ENCODE peak calls at places on chromosomes 3 and 15, in four cellular contexts. One of them, this sample, is unnamed.

GRCh38 chr3:177057768-177058167 is 139.5 kb downstream of the TBL1XR1 start:
- DNase-seq in HL-60: no peak
- DNase-seq in K562: no peak
- DNase-seq in GM12878: peak
- DNase-seq in this sample: peak

GRCh38 chr3:57661404-57661803 is 31.5 kb downstream of the DENND6A start:
- DNase-seq in HL-60: no peak
- DNase-seq in K562: no peak
- DNase-seq in GM12878: no peak
- DNase-seq in this sample: no peak

GRCh38 chr15:83106994-83107840 is at the start of gene TM6SF1:
- DNase-seq in HL-60: peak
- DNase-seq in K562: peak
- DNase-seq in GM12878: no peak
- DNase-seq in this sample: peak

GRCh38 chr15:55108858-55109518 is 87.8 kb downstream of the RSL24D1 start:
- DNase-seq in HL-60: peak
- DNase-seq in K562: peak
- DNase-seq in GM12878: peak
- DNase-seq in this sample: peak

GRCh38 chr15:47961401-47962090 is 159.2 kb upstream of the SLC24A5 start:
- DNase-seq in HL-60: peak
- DNase-seq in K562: no peak
- DNase-seq in GM12878: peak
- DNase-seq in this sample: peak

GRCh38 chr3:78645628-78646310 is 1122.0 kb downstream of the ROBO1 start:
- DNase-seq in HL-60: peak
- DNase-seq in K562: peak
- DNase-seq in GM12878: peak
- DNase-seq in this sample: no peak

GRCh38 chr15:68586274-68586961 is 7.6 kb downstream of the CORO2B start:
- DNase-seq in HL-60: no peak
- DNase-seq in K562: peak
- DNase-seq in GM12878: no peak
- DNase-seq in this sample: no peak

GRCh38 chr3:31081031-31081662 is 186.7 kb upstream of the GADL1 start:
- DNase-seq in HL-60: no peak
- DNase-seq in K562: no peak
- DNase-seq in GM12878: no peak
- DNase-seq in this sample: no peak

GRCh38 chr3:46913644-46914043 is 36.1 kb downstream of the PTH1R start:
- DNase-seq in HL-60: no peak
- DNase-seq in K562: peak
- DNase-seq in GM12878: no peak
- DNase-seq in this sample: no peak

GRCh38 chr3:22245122-22245521 is 494.1 kb upstream of the ZNF385D start:
- DNase-seq in HL-60: no peak
- DNase-seq in K562: no peak
- DNase-seq in GM12878: no peak
- DNase-seq in this sample: no peak

GRCh38 chr15:83720466-83720865 is 66.5 kb downstream of the ADAMTSL3 start:
- DNase-seq in HL-60: no peak
- DNase-seq in K562: no peak
- DNase-seq in GM12878: no peak
- DNase-seq in this sample: no peak

GRCh38 chr3:141728355-141728892 is 9.7 kb upstream of the RNF7 start:
- DNase-seq in HL-60: no peak
- DNase-seq in K562: no peak
- DNase-seq in GM12878: no peak
- DNase-seq in this sample: no peak

GRCh38 chr3:96813134-96813819 is 1.1 kb upstream of the EPHA6 start:
- DNase-seq in HL-60: peak
- DNase-seq in K562: peak
- DNase-seq in GM12878: peak
- DNase-seq in this sample: peak

GRCh38 chr15:66429117-66429516 is 42.4 kb downstream of the MAP2K1 start:
- DNase-seq in HL-60: peak
- DNase-seq in K562: no peak
- DNase-seq in GM12878: no peak
- DNase-seq in this sample: no peak

GRCh38 chr3:13348671-13349396 is 71.3 kb downstream of the NUP210 start:
- DNase-seq in HL-60: peak
- DNase-seq in K562: no peak
- DNase-seq in GM12878: no peak
- DNase-seq in this sample: no peak

GRCh38 chr3:129228891-129229585 is 20.4 kb upstream of the COPG1 start:
- DNase-seq in HL-60: peak
- DNase-seq in K562: peak
- DNase-seq in GM12878: no peak
- DNase-seq in this sample: no peak

GRCh38 chr15:73284073-73284472 is 84.7 kb downstream of the HCN4 start:
- DNase-seq in HL-60: no peak
- DNase-seq in K562: peak
- DNase-seq in GM12878: no peak
- DNase-seq in this sample: no peak

GRCh38 chr3:11507719-11508118 is 136.0 kb downstream of the VGLL4 start:
- DNase-seq in HL-60: peak
- DNase-seq in K562: peak
- DNase-seq in GM12878: no peak
- DNase-seq in this sample: no peak

GRCh38 chr3:37542772-37543449 is 318.8 kb upstream of the CTDSPL start:
- DNase-seq in HL-60: no peak
- DNase-seq in K562: no peak
- DNase-seq in GM12878: no peak
- DNase-seq in this sample: no peak

GRCh38 chr3:19901918-19902317 is 32.1 kb downstream of the EFHB start:
- DNase-seq in HL-60: peak
- DNase-seq in K562: peak
- DNase-seq in GM12878: no peak
- DNase-seq in this sample: no peak

GRCh38 chr3:146803746-146804145 is 198.6 kb upstream of the PLSCR5 start:
- DNase-seq in HL-60: no peak
- DNase-seq in K562: no peak
- DNase-seq in GM12878: no peak
- DNase-seq in this sample: no peak

GRCh38 chr15:74320358-74321247 is 46.8 kb downstream of the CYP11A1 start:
- DNase-seq in HL-60: peak
- DNase-seq in K562: peak
- DNase-seq in GM12878: no peak
- DNase-seq in this sample: no peak

GRCh38 chr3:138987181-138987580 is 18.9 kb downstream of the PRR23A start:
- DNase-seq in HL-60: no peak
- DNase-seq in K562: no peak
- DNase-seq in GM12878: no peak
- DNase-seq in this sample: no peak

DNA sequence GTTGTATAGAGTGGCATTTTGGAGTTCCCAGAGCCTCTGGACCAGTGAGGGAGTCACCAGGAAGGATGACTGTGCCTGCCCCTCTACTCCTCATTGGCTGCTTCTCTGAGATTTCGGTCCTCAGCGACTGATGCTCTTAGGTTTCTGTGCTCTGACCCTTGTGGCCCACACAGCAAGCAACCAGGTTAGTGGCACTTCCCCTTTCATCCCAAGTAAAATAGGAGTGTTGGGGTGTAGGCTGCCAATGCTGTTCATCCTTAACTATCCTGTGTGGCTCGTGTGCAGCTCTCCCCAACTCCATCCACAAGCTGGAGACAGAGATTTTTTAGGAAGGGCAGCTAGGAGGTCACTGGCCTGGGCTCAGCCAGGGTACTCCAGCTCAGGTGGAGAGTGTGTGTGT is 21.3 kb downstream of the PRR23A start:
- DNase-seq in HL-60: no peak
- DNase-seq in K562: no peak
- DNase-seq in GM12878: no peak
- DNase-seq in this sample: no peak
- TF ChIP-seq SPI1 in HL-60: peak
- TF ChIP-seq SPI1 in K562: peak
- TF ChIP-seq SPI1 in GM12878: no peak
- TF ChIP-seq SPI1 in this sample: peak

DNA sequence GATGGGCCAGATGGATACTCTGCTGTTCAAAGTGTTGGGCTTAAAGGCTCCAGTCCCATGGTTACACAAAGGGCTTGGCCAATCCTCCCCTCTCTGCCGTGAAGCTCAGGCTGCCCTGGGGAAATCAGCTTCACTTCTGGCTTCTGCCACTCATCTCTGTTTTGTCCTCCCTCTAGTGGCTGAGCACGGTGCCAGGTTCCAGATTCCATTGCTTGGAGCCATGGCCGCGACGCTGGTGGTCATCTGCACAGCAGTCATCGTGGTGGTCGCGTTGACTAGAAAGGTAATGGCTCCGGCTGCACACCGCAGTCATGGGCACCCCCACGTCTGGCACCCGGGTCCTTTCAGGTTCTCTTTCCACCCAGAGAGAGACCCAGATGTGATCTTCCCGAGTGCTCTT is 5.6 kb downstream of the TIGIT start:
- DNase-seq in HL-60: peak
- DNase-seq in K562: peak
- DNase-seq in GM12878: no peak
- DNase-seq in this sample: no peak
- TF ChIP-seq SPI1 in HL-60: no peak
- TF ChIP-seq SPI1 in K562: no peak
- TF ChIP-seq SPI1 in GM12878: no peak
- TF ChIP-seq SPI1 in this sample: no peak

DNA sequence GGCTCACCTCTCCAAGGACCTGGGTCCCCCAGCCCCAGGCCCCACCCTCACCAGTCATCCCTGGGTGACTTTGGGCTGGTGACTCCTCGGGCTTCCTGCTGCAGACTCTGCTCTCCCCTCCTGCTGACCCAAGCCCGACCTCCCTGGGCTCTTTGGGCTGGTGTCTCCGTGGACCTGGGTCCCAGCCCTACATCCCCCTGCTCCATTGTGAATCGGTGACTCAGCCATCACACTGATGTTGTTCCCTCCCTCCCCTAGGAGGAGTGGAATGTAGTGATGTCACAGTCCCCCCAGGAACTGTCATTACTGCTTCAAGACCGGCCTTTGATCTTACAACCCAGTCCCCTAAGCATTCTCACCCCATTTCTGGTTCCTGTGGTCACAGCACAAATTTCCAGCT is 83.7 kb downstream of the ADAMTS7 start:
- DNase-seq in HL-60: no peak
- DNase-seq in K562: no peak
- DNase-seq in GM12878: no peak
- DNase-seq in this sample: no peak
- TF ChIP-seq SPI1 in HL-60: no peak
- TF ChIP-seq SPI1 in K562: no peak
- TF ChIP-seq SPI1 in GM12878: no peak
- TF ChIP-seq SPI1 in this sample: no peak

DNA sequence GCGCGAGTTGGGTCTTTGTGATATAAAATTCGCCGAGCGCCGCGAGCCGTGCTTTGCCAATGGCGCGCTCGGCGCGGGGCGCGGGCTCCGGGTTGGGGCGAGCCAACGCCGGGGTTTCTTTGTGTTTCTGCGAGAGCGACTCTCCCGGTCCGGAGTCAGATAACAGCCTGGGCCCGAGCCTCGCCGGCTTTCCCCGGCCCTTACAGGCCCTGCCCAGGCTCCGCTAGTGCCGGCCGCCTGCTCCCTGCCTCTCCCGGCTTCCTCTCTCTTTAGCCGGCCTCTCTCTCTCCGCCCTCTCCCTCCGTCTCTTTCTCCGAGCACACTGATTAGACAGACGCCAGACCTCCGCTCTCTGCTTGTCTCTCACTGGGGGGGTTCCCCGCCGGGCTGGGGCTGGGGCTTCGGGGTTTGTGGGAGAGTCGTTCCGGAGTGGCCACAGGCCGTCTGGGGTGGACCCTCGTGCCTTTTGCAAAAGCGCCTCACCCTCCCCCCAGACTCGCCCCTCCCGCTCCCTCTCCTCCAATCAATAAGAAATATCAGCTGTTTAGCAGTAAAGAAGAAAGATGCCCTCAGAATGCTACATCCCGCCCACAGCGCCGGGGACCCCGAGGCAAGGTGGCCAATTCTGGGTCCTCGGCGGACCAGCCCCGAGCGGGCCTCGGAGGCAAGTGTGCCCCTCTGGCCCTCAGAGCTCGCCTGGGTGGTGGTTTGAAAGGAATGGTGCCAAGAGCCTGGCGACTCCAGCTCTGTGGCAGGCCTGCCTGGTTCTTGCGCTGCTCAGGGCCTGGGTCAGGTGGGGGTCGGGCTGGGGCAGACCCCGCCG is 2.9 kb downstream of the NR2F2 start:
- DNase-seq in HL-60: peak
- DNase-seq in K562: peak
- DNase-seq in GM12878: no peak
- DNase-seq in this sample: no peak
- TF ChIP-seq SPI1 in HL-60: peak
- TF ChIP-seq SPI1 in K562: no peak
- TF ChIP-seq SPI1 in GM12878: no peak
- TF ChIP-seq SPI1 in this sample: no peak